ENCODE peak calls at places on chromosomes 7 and 10, in nine cellular contexts. U, V, D, Z, F, S, T, I and E are unnamed samples.

GRCh38 chr10:70328987-70329386 is 45.2 kb upstream of the NPFFR1 start:
- DNase-seq in U (no peak), V (no peak), D (no peak), Z (no peak), F (no peak), S (no peak), T (no peak), I (no peak), E (no peak)

GRCh38 chr10:110834622-110835219 is 37.0 kb upstream of the PDCD4 start:
- DNase-seq in U (no peak), V (no peak), D (no peak), Z (peak; percentile 91), F (no peak), S (no peak), T (peak; percentile 59), I (no peak), E (no peak)

GRCh38 chr7:139328375-139328774 is 12.8 kb upstream of the FMC1 start:
- DNase-seq in U (peak; percentile 72), V (no peak), D (no peak), Z (no peak), F (no peak), S (no peak), T (no peak), I (no peak), E (no peak)

GRCh38 chr10:122782911-122783310 is 62.7 kb downstream of the CUZD1 start:
- DNase-seq in U (no peak), V (no peak), D (peak; percentile 94), Z (no peak), F (no peak), S (no peak), T (no peak), I (no peak), E (peak; percentile 53)

GRCh38 chr7:108808556-108808955 is 238.9 kb downstream of the DNAJB9 start:
- DNase-seq in U (no peak), V (no peak), D (no peak), Z (no peak), F (no peak), S (no peak), T (no peak), I (no peak), E (no peak)

GRCh38 chr7:23544913-23545354 is 13.2 kb upstream of the TRA2A start:
- DNase-seq in U (peak; percentile 12), V (no peak), D (no peak), Z (no peak), F (no peak), S (peak; percentile 36), T (no peak), I (no peak), E (no peak)

GRCh38 chr10:24331457-24331856 is 122.5 kb downstream of the KIAA1217 start:
- DNase-seq in U (peak; percentile 63), V (no peak), D (peak; percentile 17), Z (peak; percentile 23), F (no peak), S (no peak), T (no peak), I (no peak), E (peak; percentile 9)

GRCh38 chr10:63697956-63698814 is 177.0 kb downstream of the REEP3 start:
- DNase-seq in U (no peak), V (no peak), D (no peak), Z (no peak), F (peak; percentile 24), S (no peak), T (no peak), I (peak; percentile 25), E (no peak)

GRCh38 chr10:123413353-123413752 is 252.8 kb upstream of the GPR26 start:
- DNase-seq in U (no peak), V (no peak), D (no peak), Z (no peak), F (no peak), S (no peak), T (no peak), I (no peak), E (no peak)

GRCh38 chr10:48192916-48193450 is 81.5 kb downstream of the FRMPD2 start:
- DNase-seq in U (no peak), V (no peak), D (no peak), Z (no peak), F (no peak), S (peak; percentile 69), T (peak; percentile 6), I (no peak), E (no peak)

GRCh38 chr7:6016653-6016966 is 7.5 kb downstream of the AIMP2 start:
- DNase-seq in U (no peak), V (no peak), D (no peak), Z (no peak), F (no peak), S (no peak), T (no peak), I (no peak), E (no peak)

GRCh38 chr10:31123946-31124345 is 92.3 kb upstream of the ZNF438 start:
- DNase-seq in U (no peak), V (no peak), D (no peak), Z (no peak), F (no peak), S (peak; percentile 63), T (no peak), I (no peak), E (no peak)

GRCh38 chr10:88082391-88082790 is 219.0 kb downstream of the PTEN start:
- DNase-seq in U (no peak), V (no peak), D (no peak), Z (no peak), F (no peak), S (no peak), T (no peak), I (no peak), E (no peak)

GRCh38 chr10:25417611-25418010 is 242.8 kb downstream of the GPR158 start:
- DNase-seq in U (no peak), V (no peak), D (no peak), Z (no peak), F (no peak), S (no peak), T (no peak), I (no peak), E (no peak)

GRCh38 chr7:126856691-126857291 is 395.9 kb downstream of the GRM8 start:
- DNase-seq in U (no peak), V (no peak), D (no peak), Z (no peak), F (no peak), S (no peak), T (peak; percentile 23), I (no peak), E (peak; percentile 4)

GRCh38 chr10:132111121-132111731 is 45.5 kb downstream of the JAKMIP3 start:
- DNase-seq in U (no peak), V (no peak), D (no peak), Z (no peak), F (no peak), S (no peak), T (no peak), I (no peak), E (no peak)

GRCh38 chr10:13219685-13220670 is 14.2 kb downstream of the UCMA start:
- DNase-seq in U (no peak), V (no peak), D (no peak), Z (no peak), F (no peak), S (peak; percentile 14), T (peak; percentile 78), I (no peak), E (no peak)

GRCh38 chr7:129958643-129959479 is 6.1 kb upstream of the UBE2H start:
- DNase-seq in U (no peak), V (no peak), D (no peak), Z (no peak), F (no peak), S (peak; percentile 40), T (no peak), I (no peak), E (no peak)

GRCh38 chr7:32501522-32501921 is 6.2 kb downstream of the AVL9 start:
- DNase-seq in U (peak; percentile 13), V (no peak), D (peak; percentile 43), Z (no peak), F (no peak), S (no peak), T (no peak), I (no peak), E (no peak)

GRCh38 chr10:133191651-133192050 is 31.6 kb downstream of the KNDC1 start:
- DNase-seq in U (no peak), V (no peak), D (no peak), Z (no peak), F (no peak), S (no peak), T (no peak), I (no peak), E (no peak)

GRCh38 chr10:44706745-44707144 is 204.4 kb upstream of the TMEM72 start:
- DNase-seq in U (peak; percentile 88), V (no peak), D (no peak), Z (no peak), F (no peak), S (no peak), T (no peak), I (no peak), E (no peak)

GRCh38 chr7:106452031-106452851 is 167.5 kb upstream of the NAMPT start:
- DNase-seq in U (no peak), V (no peak), D (no peak), Z (no peak), F (no peak), S (no peak), T (no peak), I (no peak), E (no peak)

GRCh38 chr10:126902157-126902556 is 3.1 kb upstream of the DOCK1 start:
- DNase-seq in U (peak; percentile 47), V (no peak), D (no peak), Z (no peak), F (no peak), S (no peak), T (no peak), I (no peak), E (no peak)

GRCh38 chr7:151083071-151083823 is at the start of gene TMUB1:
- DNase-seq in U (no peak), V (peak; percentile 77), D (peak; percentile 53), Z (peak; percentile 28), F (peak; percentile 81), S (peak; percentile 79), T (peak; percentile 93), I (peak; percentile 79), E (peak; percentile 61)

GRCh38 chr7:828793-829561 is 3.3 kb upstream of the SUN1 start:
- DNase-seq in U (no peak), V (no peak), D (no peak), Z (no peak), F (no peak), S (no peak), T (no peak), I (no peak), E (no peak)

GRCh38 chr10:72015868-72016267 is 51.7 kb downstream of the CHST3 start:
- DNase-seq in U (no peak), V (no peak), D (no peak), Z (no peak), F (no peak), S (no peak), T (no peak), I (no peak), E (no peak)

GRCh38 chr10:19946791-19947190 is 130.6 kb downstream of the PLXDC2 start:
- DNase-seq in U (no peak), V (no peak), D (no peak), Z (no peak), F (no peak), S (no peak), T (no peak), I (no peak), E (no peak)

GRCh38 chr10:67770537-67770936 is 67.5 kb downstream of the DNAJC12 start:
- DNase-seq in U (no peak), V (no peak), D (no peak), Z (no peak), F (peak; percentile 19), S (no peak), T (no peak), I (no peak), E (no peak)

GRCh38 chr10:119355930-119356329 is 148.6 kb downstream of the GRK5 start:
- DNase-seq in U (no peak), V (no peak), D (no peak), Z (no peak), F (no peak), S (no peak), T (no peak), I (no peak), E (no peak)

GRCh38 chr10:24731942-24732341 is 8.3 kb upstream of the ARHGAP21 start:
- DNase-seq in U (no peak), V (no peak), D (no peak), Z (no peak), F (no peak), S (no peak), T (no peak), I (no peak), E (no peak)